ENCODE peak calls at places on chromosomes 4 and X, in four cellular contexts. C, B, O and L are unnamed samples.

GRCh38 chr4:17561195-17561909 is 15.6 kb upstream of the LAP3 start:
- DNase-seq in C (no peak), B (no peak), O (peak; percentile 39), L (peak; percentile 20)

GRCh38 chr4:86993909-86994672 is 59.3 kb downstream of the AFF1 start:
- DNase-seq in C (no peak), B (no peak), O (no peak), L (no peak)

GRCh38 chr4:40626183-40626990 is 3.3 kb downstream of the RBM47 start:
- DNase-seq in C (no peak), B (no peak), O (peak; percentile 49), L (peak; percentile 11)

GRCh38 chr4:151407466-151408379 is 1.3 kb upstream of the FHIP1A start:
- DNase-seq in C (peak; percentile 59), B (peak; percentile 4), O (no peak), L (no peak)

GRCh38 chr4:70158576-70158975 is 4.5 kb downstream of the PRR27 start:
- DNase-seq in C (no peak), B (no peak), O (no peak), L (no peak)

GRCh38 chrX:115260330-115260729 is 26.4 kb upstream of the LRCH2 start:
- DNase-seq in C (no peak), B (no peak), O (peak; percentile 5), L (no peak)

GRCh38 chrX:24229967-24230366 is 80.4 kb downstream of the ZFX start:
- DNase-seq in C (no peak), B (no peak), O (peak; percentile 71), L (peak; percentile 18)

GRCh38 chr4:156870166-156870565 is 101.4 kb downstream of the PDGFC start:
- DNase-seq in C (no peak), B (no peak), O (peak; percentile 60), L (peak; percentile 29)

GRCh38 chr4:153535735-153536494 is 69.8 kb downstream of the TMEM131L start:
- DNase-seq in C (no peak), B (no peak), O (peak; percentile 38), L (peak; percentile 36)

GRCh38 chr4:27429260-27429970 is 568.8 kb downstream of the STIM2 start:
- DNase-seq in C (no peak), B (no peak), O (peak; percentile 22), L (peak; percentile 2)

GRCh38 chrX:10014462-10015373 is 47.6 kb downstream of the CLDN34 start:
- DNase-seq in C (peak; percentile 88), B (peak; percentile 22), O (peak; percentile 95), L (peak; percentile 89)

GRCh38 chr4:83631066-83631465 is 95.2 kb downstream of the GPAT3 start:
- DNase-seq in C (no peak), B (no peak), O (peak; percentile 62), L (peak; percentile 66)

GRCh38 chr4:76270776-76271175 is 19.3 kb downstream of the FAM47E start:
- DNase-seq in C (no peak), B (no peak), O (no peak), L (no peak)

GRCh38 chr4:1039493-1040343 is 28.3 kb downstream of the FGFRL1 start:
- DNase-seq in C (peak; percentile 44), B (no peak), O (peak; percentile 64), L (peak; percentile 66)

GRCh38 chr4:185467991-185468390 is 3.5 kb downstream of the CCDC110 start:
- DNase-seq in C (no peak), B (no peak), O (no peak), L (no peak)

GRCh38 chrX:97854071-97854470 is 970.4 kb downstream of the RPA4 start:
- DNase-seq in C (no peak), B (no peak), O (no peak), L (no peak)

GRCh38 chrX:90040807-90041206 is 119.1 kb downstream of the TGIF2LX start:
- DNase-seq in C (no peak), B (no peak), O (no peak), L (no peak)

GRCh38 chrX:149903889-149904748 is 23.1 kb downstream of the MAGEA8 start:
- DNase-seq in C (no peak), B (no peak), O (peak; percentile 21), L (peak; percentile 21)

GRCh38 chr4:116880625-116881024 is 204.8 kb downstream of the TRAM1L1 start:
- DNase-seq in C (no peak), B (no peak), O (no peak), L (no peak)

GRCh38 chrX:4263005-4263404 is 549.6 kb upstream of the PRKX start:
- DNase-seq in C (no peak), B (no peak), O (no peak), L (no peak)

GRCh38 chr4:10623241-10623640 is 61.3 kb downstream of the CLNK start:
- DNase-seq in C (no peak), B (no peak), O (no peak), L (no peak)

GRCh38 chrX:22095306-22095705 is 63.2 kb downstream of the PHEX start:
- DNase-seq in C (peak; percentile 10), B (no peak), O (peak; percentile 54), L (peak; percentile 61)

GRCh38 chrX:38278682-38279081 is 48.6 kb downstream of the RPGR start:
- DNase-seq in C (no peak), B (no peak), O (no peak), L (no peak)

GRCh38 chr4:152606800-152607577 is 71.1 kb upstream of the FBXW7 start:
- DNase-seq in C (no peak), B (no peak), O (no peak), L (no peak)

GRCh38 chr4:38381788-38382187 is 282.2 kb upstream of the KLF3 start:
- DNase-seq in C (no peak), B (no peak), O (peak; percentile 74), L (peak; percentile 64)

GRCh38 chr4:735583-735982 is 30.0 kb downstream of the PCGF3 start:
- DNase-seq in C (no peak), B (no peak), O (no peak), L (no peak)

GRCh38 chr4:142380052-142380598 is 466.0 kb downstream of the INPP4B start:
- DNase-seq in C (no peak), B (no peak), O (no peak), L (no peak)

GRCh38 chrX:29477878-29478277 is 737.5 kb upstream of the MAGEB2 start:
- DNase-seq in C (no peak), B (no peak), O (no peak), L (no peak)

DNA sequence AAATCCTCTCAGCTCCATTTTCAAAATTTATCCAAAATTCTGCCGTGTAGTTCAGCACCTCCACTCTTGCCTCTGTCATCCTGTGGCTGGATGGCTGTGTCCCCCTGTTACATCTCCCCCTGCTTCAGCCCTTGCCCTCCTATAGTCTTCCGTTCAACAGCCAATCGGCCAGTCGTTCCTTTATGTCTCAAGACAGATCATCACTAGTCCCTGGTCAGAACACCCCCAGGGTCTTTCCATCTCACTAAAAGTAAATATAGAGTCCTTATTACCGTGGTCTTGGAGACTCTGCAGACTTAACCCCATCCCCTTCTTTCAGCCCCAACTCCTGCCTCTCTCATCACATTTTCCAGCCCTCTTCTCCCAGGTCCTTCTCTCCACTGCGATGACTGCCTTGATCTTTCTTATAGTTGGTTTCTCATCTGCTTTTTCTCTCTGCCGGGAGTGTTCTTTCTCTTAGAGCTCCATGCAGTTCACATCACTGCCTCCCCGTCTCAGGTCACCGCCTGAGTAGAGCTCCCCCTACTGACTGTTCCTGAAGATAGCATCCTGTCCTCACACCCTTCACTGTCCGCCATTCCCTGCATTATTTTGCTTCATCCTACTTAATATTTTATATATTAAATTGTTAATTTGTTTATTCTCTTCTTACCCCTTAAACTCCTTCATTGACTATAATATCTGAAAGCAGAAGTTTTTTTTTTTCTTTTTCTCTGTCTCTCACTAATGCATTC is 736.9 kb upstream of the MAGEB2 start:
- DNase-seq in C (peak; percentile 16), B (no peak), O (peak; percentile 55), L (peak; percentile 44)
- H3K4me3 ChIP-seq in C (no peak overlapping the region), B (no peak overlapping the region), O (no peak overlapping the region), L (no peak overlapping the region)

GRCh38 chr4:81466841-81467671 is 4.7 kb downstream of the RASGEF1B start:
- DNase-seq in C (peak; percentile 84), B (no peak), O (peak; percentile 84), L (peak; percentile 81)
- TF ChIP-seq CTCF in C (peak; percentile 96), B (peak; percentile 96), O (peak; percentile 94), L (peak; percentile 90)

GRCh38 chr4:183323295-183323694 is 1.1 kb upstream of the CLDN24 start:
- DNase-seq in C (no peak), B (no peak), O (no peak), L (no peak)

GRCh38 chr4:183326853-183327252 is 4.6 kb upstream of the CLDN24 start:
- DNase-seq in C (no peak), B (no peak), O (no peak), L (peak; percentile 51)

GRCh38 chr4:183322326-183322725 is at the start of gene CLDN24:
- DNase-seq in C (no peak), B (no peak), O (no peak), L (no peak)

GRCh38 chr4:183321516-183321915 is 710 bp downstream of the CLDN24 start:
- DNase-seq in C (no peak), B (no peak), O (no peak), L (no peak)

DNA sequence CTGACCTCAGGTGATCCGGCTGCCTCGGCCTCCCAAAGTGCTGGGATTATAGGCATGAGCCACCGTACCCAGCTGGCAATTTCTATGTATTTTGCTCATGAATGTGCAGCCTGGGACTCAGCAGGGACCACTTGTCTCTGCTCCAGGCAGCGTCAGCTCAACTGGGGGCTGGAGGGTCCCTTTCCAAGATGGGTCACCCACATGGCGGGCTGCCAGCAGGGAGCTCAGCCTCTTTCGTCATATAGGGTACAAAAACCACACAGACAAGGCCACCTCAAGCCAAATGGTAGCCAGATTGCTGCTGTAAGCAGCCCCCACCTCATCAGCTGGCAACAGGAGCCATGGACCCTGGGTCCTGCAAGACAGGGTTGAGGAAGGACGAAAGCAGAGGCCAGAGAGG is 2.4 kb upstream of the CLDN24 start:
- DNase-seq in C (no peak), B (no peak), O (no peak), L (no peak)
- H3K4me3 ChIP-seq in C (no peak overlapping the region), B (no peak overlapping the region), O (no peak overlapping the region), L (no peak overlapping the region)

GRCh38 chr4:2103127-2103842 is 44.2 kb downstream of the NAT8L start:
- DNase-seq in C (no peak), B (no peak), O (no peak), L (no peak)

GRCh38 chr4:2105559-2105958 is 46.4 kb downstream of the NAT8L start:
- DNase-seq in C (no peak), B (no peak), O (peak; percentile 10), L (peak; percentile 50)

GRCh38 chr4:2104556-2105345 is 45.6 kb downstream of the NAT8L start:
- DNase-seq in C (no peak), B (no peak), O (no peak), L (no peak)

GRCh38 chr4:2102045-2102883 is 43.1 kb downstream of the NAT8L start:
- DNase-seq in C (no peak), B (no peak), O (no peak), L (no peak)

DNA sequence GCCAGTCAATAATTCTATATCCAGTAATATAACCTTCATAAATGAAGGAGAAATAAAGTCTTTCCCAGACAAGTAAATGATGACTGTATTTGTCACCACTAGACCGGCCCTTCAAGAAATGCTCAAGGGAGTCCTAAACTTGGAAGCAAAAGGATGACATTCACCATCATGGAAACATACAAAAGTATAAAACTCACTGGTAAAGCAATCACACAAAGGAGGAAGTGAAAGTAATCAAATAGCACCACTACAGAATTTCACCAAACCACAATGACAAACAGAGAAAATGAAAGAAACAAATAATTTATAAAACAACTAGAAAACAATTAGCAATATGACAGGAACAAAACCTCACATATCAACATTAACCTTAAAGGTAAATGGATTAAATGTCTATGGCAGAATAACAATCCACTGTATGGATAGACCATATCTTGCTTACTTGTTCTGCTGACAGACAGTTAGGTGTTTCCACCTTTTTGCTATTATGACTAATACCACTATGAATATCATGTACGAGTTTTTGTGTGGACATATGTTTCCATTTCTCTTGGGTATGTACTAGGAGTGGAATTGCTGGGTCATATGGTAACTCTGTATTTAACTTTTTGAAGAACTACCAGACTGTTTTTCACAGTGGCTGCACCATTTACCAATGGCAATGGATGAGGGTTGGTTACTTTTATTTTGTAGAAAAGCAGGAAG is 44.9 kb downstream of the NAT8L start:
- DNase-seq in C (no peak), B (no peak), O (no peak), L (no peak)
- TF ChIP-seq CTCF in C (no peak), B (no peak), O (no peak), L (no peak)